ENCODE peak calls at places on chromosomes 2 and 18, in nine cellular contexts. M is neural crest cell, D is kidney epithelial cell, E is upper lobe of right lung, A is AG04450, V is progenitor cell of endocrine pancreas, R is dorsolateral prefrontal cortex, X is transverse colon, U is A549. F is an unnamed sample.

GRCh38 chr18:75489493-75490190 is 62.1 kb upstream of the SMIM21 start:
- DNase-seq in D (peak), A (peak), X (no peak), V (no peak), M (no peak), U (peak), R (no peak), E (no peak), F (no peak)

GRCh38 chr18:60020107-60020925 is 120.5 kb downstream of the PMAIP1 start:
- DNase-seq in U (no peak), M (no peak), R (no peak), D (peak), V (no peak), A (no peak), E (no peak), X (no peak), F (no peak)

GRCh38 chr18:26794210-26795101 is 71.1 kb downstream of the AQP4 start:
- DNase-seq in M (no peak), A (no peak), U (no peak), D (no peak), V (no peak), R (no peak), E (no peak), X (no peak), F (no peak)

GRCh38 chr2:237998530-237998929 is 31.7 kb downstream of the UBE2F start:
- DNase-seq in A (no peak), M (no peak), V (no peak), U (no peak), X (no peak), R (no peak), D (no peak), E (no peak), F (no peak)

GRCh38 chr2:99825630-99826029 is 316.8 kb downstream of the AFF3 start:
- DNase-seq in V (no peak), X (no peak), R (no peak), E (no peak), D (no peak), A (no peak), U (no peak), M (no peak), F (no peak)

GRCh38 chr2:13654416-13654815 is 937.7 kb downstream of the TRIB2 start:
- DNase-seq in X (no peak), A (no peak), M (no peak), E (no peak), U (no peak), D (no peak), R (no peak), V (no peak), F (no peak)

GRCh38 chr18:45728341-45729010 is 4.5 kb downstream of the SLC14A1 start:
- DNase-seq in V (no peak), M (no peak), E (no peak), D (no peak), X (no peak), A (no peak), U (no peak), R (no peak), F (no peak)

GRCh38 chr2:234033174-234033573 is 17.3 kb upstream of the SPP2 start:
- DNase-seq in U (no peak), A (no peak), V (no peak), R (no peak), E (no peak), X (no peak), M (no peak), D (no peak), F (no peak)

GRCh38 chr2:72233211-72233610 is 85.5 kb upstream of the CYP26B1 start:
- DNase-seq in X (no peak), U (no peak), R (no peak), V (no peak), D (no peak), E (no peak), M (no peak), A (no peak), F (no peak)

GRCh38 chr2:168120730-168121129 is 126.7 kb downstream of the STK39 start:
- DNase-seq in M (no peak), U (no peak), V (no peak), R (no peak), X (no peak), A (no peak), E (no peak), D (no peak), F (no peak)

GRCh38 chr18:80259610-80260009 is 12.3 kb upstream of the PARD6G start:
- DNase-seq in E (no peak), D (no peak), R (no peak), V (no peak), M (no peak), X (no peak), A (no peak), U (no peak), F (no peak)

GRCh38 chr18:48833701-48834394 is 116.9 kb downstream of the SMAD7 start:
- DNase-seq in R (peak), E (peak), V (no peak), X (peak), A (no peak), D (no peak), M (no peak), U (no peak), F (peak)

GRCh38 chr2:70712916-70713315 is 55.1 kb downstream of the ADD2 start:
- DNase-seq in V (no peak), X (no peak), E (no peak), A (no peak), R (no peak), M (no peak), D (no peak), U (no peak), F (no peak)

GRCh38 chr2:48874282-48874681 is 118.8 kb upstream of the LHCGR start:
- DNase-seq in X (no peak), V (no peak), R (no peak), U (no peak), M (no peak), D (no peak), E (no peak), A (no peak), F (no peak)

GRCh38 chr2:175844169-175844568 is 157.9 kb downstream of the LNPK start:
- DNase-seq in X (no peak), E (no peak), D (peak), R (no peak), U (no peak), M (no peak), V (no peak), A (peak), F (no peak)

GRCh38 chr18:73791081-73791480 is 356.6 kb downstream of the FBXO15 start:
- DNase-seq in X (no peak), R (no peak), M (no peak), A (peak), E (no peak), D (no peak), V (no peak), U (no peak), F (no peak)

GRCh38 chr2:43070039-43070438 is 156.4 kb downstream of the ZFP36L2 start:
- DNase-seq in R (no peak), M (no peak), V (no peak), D (no peak), A (no peak), X (peak), E (no peak), U (no peak), F (no peak)

DNA sequence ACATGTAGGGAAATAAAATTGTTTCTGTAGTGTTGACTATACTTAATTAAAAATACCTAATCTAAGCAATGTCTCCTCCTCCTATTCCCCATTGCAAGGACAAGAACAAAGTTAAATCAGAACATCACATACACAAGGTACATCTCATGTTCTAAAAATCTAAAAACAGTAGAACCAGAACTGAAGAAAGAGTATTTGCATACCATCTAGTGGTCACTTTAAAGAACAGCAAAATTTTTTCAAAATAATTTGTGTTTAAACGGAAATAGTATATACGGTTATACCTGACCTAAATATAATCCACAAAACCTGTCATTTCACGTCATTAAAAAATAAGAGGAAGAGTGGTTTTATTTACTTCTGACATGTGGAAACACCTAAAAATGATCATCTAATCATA is 294.3 kb upstream of the KCNH7 start:
- DNase-seq in V (no peak), A (no peak), R (no peak), X (no peak), U (peak), D (peak), M (no peak), E (no peak), F (no peak)
- TF ChIP-seq CTCF in V (peak), A (peak), R (peak), X (no peak), U (peak), D (peak), M (peak), E (peak), F (peak)

DNA sequence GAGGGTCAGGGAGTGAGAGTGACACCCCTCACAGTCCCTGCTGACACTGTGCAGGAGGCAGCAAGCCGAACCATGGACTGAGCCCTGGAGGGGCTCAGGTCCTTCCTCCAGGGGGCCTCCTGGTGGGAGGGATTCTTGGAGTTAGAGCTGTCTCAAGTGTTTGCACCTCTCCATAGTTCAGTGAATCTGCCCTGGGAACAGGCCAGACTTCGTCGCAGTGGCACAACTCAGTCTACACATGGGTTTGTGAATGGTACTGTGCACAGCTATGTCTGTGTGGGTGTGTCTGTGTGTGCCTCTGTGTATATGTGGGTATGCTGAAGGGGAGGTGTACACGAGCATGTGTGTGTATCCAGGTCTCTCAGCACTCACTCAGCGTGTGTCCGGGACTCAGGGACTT is 36.4 kb downstream of the PAX8 start:
- DNase-seq in E (no peak), R (no peak), A (no peak), D (no peak), V (no peak), M (no peak), U (no peak), X (no peak), F (no peak)
- TF ChIP-seq CTCF in E (no peak), R (no peak), A (no peak), D (no peak), V (no peak), M (no peak), U (no peak), X (no peak), F (no peak)

DNA sequence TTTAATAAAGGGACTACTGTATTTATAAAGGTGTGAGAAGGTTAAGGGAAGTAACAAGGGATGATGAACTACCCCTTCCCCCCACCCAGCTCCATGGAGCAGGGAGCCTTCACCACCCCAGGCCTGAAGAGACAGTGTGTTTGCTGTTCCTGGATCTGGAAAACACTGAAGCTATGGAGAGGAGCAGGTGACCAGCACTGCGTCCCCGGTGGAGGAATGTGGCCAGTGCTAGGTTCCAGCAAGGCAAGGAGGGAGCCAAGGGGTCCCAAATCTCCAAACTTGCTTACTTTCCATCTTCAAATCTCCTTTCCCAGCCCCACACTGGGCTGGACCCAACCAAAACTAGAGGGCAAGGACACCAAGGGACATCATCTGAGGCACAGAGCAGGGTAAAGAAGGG is 128.7 kb upstream of the CD302 start:
- DNase-seq in R (no peak), U (no peak), E (no peak), X (no peak), A (no peak), D (no peak), V (no peak), M (no peak), F (no peak)
- TF ChIP-seq CTCF in R (no peak), U (no peak), E (no peak), X (no peak), A (no peak), D (no peak), V (peak), M (no peak), F (no peak)

GRCh38 chr2:216698291-216698690 is 2.9 kb upstream of the IGFBP5 start:
- DNase-seq in D (no peak), V (no peak), X (no peak), R (no peak), M (no peak), A (no peak), E (no peak), U (no peak), F (no peak)

GRCh38 chr2:216700088-216700567 is 4.8 kb upstream of the IGFBP5 start:
- DNase-seq in A (no peak), X (no peak), M (no peak), U (no peak), D (no peak), E (no peak), R (no peak), V (no peak), F (no peak)

GRCh38 chr2:216700778-216701177 is 5.4 kb upstream of the IGFBP5 start:
- DNase-seq in D (no peak), A (no peak), M (no peak), X (no peak), R (no peak), U (no peak), E (no peak), V (no peak), F (no peak)

GRCh38 chr2:216696751-216697560 is 1.6 kb upstream of the IGFBP5 start:
- DNase-seq in U (peak), E (no peak), D (no peak), V (no peak), X (no peak), A (no peak), M (no peak), R (no peak), F (no peak)

DNA sequence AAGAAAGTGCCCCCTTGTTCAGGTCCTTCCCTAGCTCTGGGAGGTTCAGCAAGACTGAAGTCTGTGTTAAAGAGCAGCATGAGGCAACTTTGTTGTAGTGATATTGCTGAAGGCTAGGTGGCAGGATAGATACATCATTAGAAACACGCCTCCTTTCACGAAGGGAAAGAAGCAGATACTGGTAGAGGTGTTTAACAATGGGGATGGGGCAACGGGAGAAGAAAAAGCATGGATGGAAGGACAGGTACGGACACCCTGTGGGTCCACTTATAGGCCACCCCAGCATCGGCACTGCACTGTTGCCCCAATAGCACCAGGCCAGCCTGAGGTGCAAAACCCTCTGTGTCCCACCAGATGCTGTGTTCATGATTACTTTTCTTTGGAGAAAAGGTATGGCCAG is 3.5 kb upstream of the IGFBP5 start:
- DNase-seq in V (no peak), D (no peak), X (no peak), U (peak), E (no peak), R (no peak), A (no peak), M (no peak), F (no peak)
- TF ChIP-seq CTCF in V (peak), D (peak), X (peak), U (peak), E (peak), R (peak), A (peak), M (peak), F (peak)

GRCh38 chr2:221124542-221125235 is 447.4 kb downstream of the EPHA4 start:
- DNase-seq in R (no peak), D (no peak), V (no peak), X (no peak), A (no peak), E (no peak), U (no peak), M (no peak), F (no peak)

GRCh38 chr2:221130431-221130830 is 441.7 kb downstream of the EPHA4 start:
- DNase-seq in V (no peak), A (no peak), R (no peak), D (no peak), M (no peak), X (no peak), E (no peak), U (no peak), F (no peak)

GRCh38 chr2:221129657-221130056 is 442.4 kb downstream of the EPHA4 start:
- DNase-seq in M (no peak), D (no peak), E (no peak), X (no peak), V (no peak), U (no peak), A (no peak), R (no peak), F (no peak)

GRCh38 chr2:221123396-221123795 is 448.7 kb downstream of the EPHA4 start:
- DNase-seq in E (no peak), D (no peak), R (no peak), U (no peak), A (no peak), X (no peak), M (no peak), V (no peak), F (no peak)

GRCh38 chr2:221125691-221126090 is 446.4 kb downstream of the EPHA4 start:
- DNase-seq in R (no peak), M (no peak), D (no peak), A (no peak), E (no peak), V (no peak), U (no peak), X (no peak), F (no peak)
- TF ChIP-seq CTCF in R (no peak), M (no peak), D (no peak), A (no peak), E (no peak), V (no peak), U (no peak), X (no peak), F (no peak)

DNA sequence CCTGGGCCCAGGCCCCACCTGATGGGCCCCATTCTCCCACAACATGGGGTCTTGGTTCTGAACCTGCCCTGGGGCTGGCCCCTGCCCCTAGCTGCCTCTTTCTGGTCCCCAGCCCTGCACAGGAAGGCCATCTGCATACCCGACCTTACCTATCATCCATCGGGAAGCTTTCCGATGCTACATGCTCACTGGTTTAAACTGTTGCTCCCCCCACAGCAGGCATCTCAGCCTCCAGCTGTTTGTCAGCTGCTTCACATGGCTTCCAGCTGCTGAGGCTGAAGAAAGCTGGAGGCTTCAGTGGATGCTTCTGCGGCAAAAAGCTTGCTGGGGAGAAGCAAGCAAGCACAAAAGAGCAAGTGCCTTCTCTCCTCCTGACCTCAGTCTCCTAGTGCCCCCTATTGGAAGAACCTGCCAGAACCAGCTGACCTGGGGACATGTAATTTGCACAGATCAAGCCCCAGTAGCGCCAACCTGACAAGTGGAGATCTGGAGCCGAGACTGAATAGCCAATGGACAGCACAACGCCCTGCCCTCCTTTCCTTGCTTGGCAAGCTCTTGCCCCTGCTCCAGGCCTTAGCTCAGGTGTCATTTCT is 24.1 kb upstream of the RHOB start:
- DNase-seq in A (no peak), D (no peak), R (no peak), V (peak), U (no peak), E (no peak), X (peak), M (no peak), F (no peak)
- TF ChIP-seq CTCF in A (peak), D (no peak), R (no peak), V (no peak), U (no peak), E (peak), X (no peak), M (no peak), F (peak)

DNA sequence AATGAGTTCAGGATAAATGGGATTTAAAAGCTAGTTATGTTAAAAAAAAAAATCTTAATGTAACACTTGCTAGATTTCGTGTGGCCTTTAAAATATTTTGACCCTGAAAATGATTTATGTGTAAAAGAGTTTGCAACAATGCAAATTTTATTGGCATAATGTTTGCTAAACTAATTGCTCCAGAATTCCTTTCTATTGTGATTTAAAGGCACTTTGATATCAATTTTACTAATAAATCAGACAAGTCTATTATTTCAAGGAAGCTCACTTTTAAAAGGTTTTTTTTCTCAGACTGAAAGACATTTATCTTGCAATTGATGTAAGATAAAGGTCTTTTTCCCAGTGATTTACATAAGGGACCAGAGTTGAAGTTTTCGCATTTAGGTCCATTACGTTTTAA is 17.5 kb downstream of the AP1S3 start:
- DNase-seq in U (no peak), A (no peak), M (no peak), E (no peak), D (no peak), X (no peak), R (no peak), V (no peak), F (no peak)
- TF ChIP-seq CTCF in U (no peak), A (no peak), M (no peak), E (no peak), D (no peak), X (no peak), R (no peak), V (no peak), F (no peak)

GRCh38 chr2:184527058-184527457 is 71.3 kb upstream of the ZNF804A start:
- DNase-seq in R (no peak), E (no peak), D (no peak), A (no peak), M (no peak), X (no peak), U (no peak), V (no peak), F (no peak)
- TF ChIP-seq CTCF in R (no peak), E (no peak), D (no peak), A (no peak), M (no peak), X (no peak), U (no peak), V (no peak), F (no peak)

GRCh38 chr2:232981767-232982360 is 31.2 kb downstream of the NGEF start:
- DNase-seq in V (no peak), M (no peak), E (peak), R (no peak), U (no peak), X (no peak), A (no peak), D (no peak), F (peak)

GRCh38 chr2:232983669-232983991 is 29.4 kb downstream of the NGEF start:
- DNase-seq in U (no peak), M (no peak), X (no peak), R (no peak), V (no peak), D (no peak), E (no peak), A (no peak), F (peak)

GRCh38 chr2:232984451-232985207 is 28.4 kb downstream of the NGEF start:
- DNase-seq in X (no peak), R (no peak), D (no peak), E (no peak), U (no peak), V (no peak), M (no peak), A (no peak), F (peak)

GRCh38 chr2:232981356-232981755 is 31.7 kb downstream of the NGEF start:
- DNase-seq in D (no peak), U (no peak), V (no peak), R (no peak), M (no peak), A (no peak), E (no peak), X (peak), F (peak)

GRCh38 chr2:232982926-232983668 is 30.0 kb downstream of the NGEF start:
- DNase-seq in U (no peak), X (no peak), E (no peak), V (no peak), R (no peak), D (no peak), M (no peak), A (no peak), F (peak)
- TF ChIP-seq CTCF in U (peak), X (no peak), E (no peak), V (no peak), R (no peak), D (no peak), M (no peak), A (no peak), F (no peak)